ENCODE peak calls at places on chromosomes 13 and 19, in seven cellular contexts. One of them, this sample, is unnamed.

GRCh38 chr19:43290568-43291359 is 21.4 kb upstream of the PSG9 start:
- DNase-seq in CD8-positive, alpha-beta memory T cell: no peak
- DNase-seq in activated CD8-positive, alpha-beta memory T cell treated with anti-CD3 and anti-CD28 coated beads for 4 hours: no peak
- DNase-seq in kidney tubule cell: peak; percentile 7
- DNase-seq in SK-N-DZ: no peak
- DNase-seq in left ventricle myocardium inferior: no peak
- DNase-seq in H9: no peak
- DNase-seq in this sample: no peak

GRCh38 chr19:55096061-55096701 is 20.5 kb downstream of the EPS8L1 start:
- DNase-seq in left ventricle myocardium inferior: no peak
- DNase-seq in CD8-positive, alpha-beta memory T cell: no peak
- DNase-seq in SK-N-DZ: no peak
- DNase-seq in H9: peak; percentile 57
- DNase-seq in activated CD8-positive, alpha-beta memory T cell treated with anti-CD3 and anti-CD28 coated beads for 4 hours: no peak
- DNase-seq in kidney tubule cell: no peak
- DNase-seq in this sample: no peak

GRCh38 chr13:60453490-60453889 is 56.5 kb downstream of the TDRD3 start:
- DNase-seq in kidney tubule cell: peak; percentile 78
- DNase-seq in CD8-positive, alpha-beta memory T cell: no peak
- DNase-seq in activated CD8-positive, alpha-beta memory T cell treated with anti-CD3 and anti-CD28 coated beads for 4 hours: no peak
- DNase-seq in SK-N-DZ: no peak
- DNase-seq in H9: no peak
- DNase-seq in left ventricle myocardium inferior: no peak
- DNase-seq in this sample: no peak

GRCh38 chr19:3135961-3136683 is at the start of gene GNA15:
- DNase-seq in kidney tubule cell: no peak
- DNase-seq in CD8-positive, alpha-beta memory T cell: peak; percentile 52
- DNase-seq in SK-N-DZ: no peak
- DNase-seq in H9: no peak
- DNase-seq in left ventricle myocardium inferior: no peak
- DNase-seq in activated CD8-positive, alpha-beta memory T cell treated with anti-CD3 and anti-CD28 coated beads for 4 hours: no peak
- DNase-seq in this sample: no peak

GRCh38 chr13:31115616-31116015 is 46.1 kb downstream of the HSPH1 start:
- DNase-seq in CD8-positive, alpha-beta memory T cell: no peak
- DNase-seq in left ventricle myocardium inferior: no peak
- DNase-seq in H9: peak; percentile 16
- DNase-seq in kidney tubule cell: no peak
- DNase-seq in activated CD8-positive, alpha-beta memory T cell treated with anti-CD3 and anti-CD28 coated beads for 4 hours: no peak
- DNase-seq in SK-N-DZ: no peak
- DNase-seq in this sample: no peak

GRCh38 chr19:16386619-16387240 is 62.1 kb downstream of the KLF2 start:
- DNase-seq in kidney tubule cell: peak; percentile 49
- DNase-seq in activated CD8-positive, alpha-beta memory T cell treated with anti-CD3 and anti-CD28 coated beads for 4 hours: no peak
- DNase-seq in SK-N-DZ: peak; percentile 21
- DNase-seq in H9: peak; percentile 71
- DNase-seq in left ventricle myocardium inferior: peak; percentile 33
- DNase-seq in CD8-positive, alpha-beta memory T cell: peak; percentile 39
- DNase-seq in this sample: no peak

GRCh38 chr13:28763887-28764286 is 45.1 kb upstream of the SLC46A3 start:
- DNase-seq in kidney tubule cell: no peak
- DNase-seq in H9: no peak
- DNase-seq in SK-N-DZ: no peak
- DNase-seq in CD8-positive, alpha-beta memory T cell: no peak
- DNase-seq in left ventricle myocardium inferior: no peak
- DNase-seq in activated CD8-positive, alpha-beta memory T cell treated with anti-CD3 and anti-CD28 coated beads for 4 hours: no peak
- DNase-seq in this sample: no peak

GRCh38 chr19:37506387-37507166 is at the start of gene ZNF793:
- DNase-seq in left ventricle myocardium inferior: peak; percentile 85
- DNase-seq in SK-N-DZ: peak; percentile 88
- DNase-seq in activated CD8-positive, alpha-beta memory T cell treated with anti-CD3 and anti-CD28 coated beads for 4 hours: peak; percentile 71
- DNase-seq in CD8-positive, alpha-beta memory T cell: peak; percentile 73
- DNase-seq in kidney tubule cell: peak; percentile 87
- DNase-seq in H9: peak; percentile 87
- DNase-seq in this sample: peak; percentile 15

GRCh38 chr13:114157869-114158495 is 21.1 kb upstream of the CFAP97D2 start:
- DNase-seq in H9: no peak
- DNase-seq in left ventricle myocardium inferior: no peak
- DNase-seq in kidney tubule cell: no peak
- DNase-seq in SK-N-DZ: no peak
- DNase-seq in CD8-positive, alpha-beta memory T cell: no peak
- DNase-seq in activated CD8-positive, alpha-beta memory T cell treated with anti-CD3 and anti-CD28 coated beads for 4 hours: no peak
- DNase-seq in this sample: no peak

GRCh38 chr19:31555634-31556215 is 206.5 kb upstream of the TSHZ3 start:
- DNase-seq in SK-N-DZ: no peak
- DNase-seq in H9: no peak
- DNase-seq in CD8-positive, alpha-beta memory T cell: no peak
- DNase-seq in activated CD8-positive, alpha-beta memory T cell treated with anti-CD3 and anti-CD28 coated beads for 4 hours: no peak
- DNase-seq in kidney tubule cell: no peak
- DNase-seq in left ventricle myocardium inferior: no peak
- DNase-seq in this sample: no peak

GRCh38 chr19:2391118-2391725 is 31.2 kb downstream of the TMPRSS9 start:
- DNase-seq in activated CD8-positive, alpha-beta memory T cell treated with anti-CD3 and anti-CD28 coated beads for 4 hours: no peak
- DNase-seq in H9: no peak
- DNase-seq in CD8-positive, alpha-beta memory T cell: peak; percentile 6
- DNase-seq in kidney tubule cell: peak; percentile 71
- DNase-seq in left ventricle myocardium inferior: no peak
- DNase-seq in SK-N-DZ: peak; percentile 70
- DNase-seq in this sample: no peak

GRCh38 chr19:50519006-50519575 is 5.4 kb upstream of the ASPDH start:
- DNase-seq in left ventricle myocardium inferior: no peak
- DNase-seq in kidney tubule cell: no peak
- DNase-seq in SK-N-DZ: no peak
- DNase-seq in activated CD8-positive, alpha-beta memory T cell treated with anti-CD3 and anti-CD28 coated beads for 4 hours: no peak
- DNase-seq in CD8-positive, alpha-beta memory T cell: no peak
- DNase-seq in H9: no peak
- DNase-seq in this sample: no peak

GRCh38 chr19:17737690-17738153 is 13.6 kb upstream of the FCHO1 start:
- DNase-seq in SK-N-DZ: no peak
- DNase-seq in CD8-positive, alpha-beta memory T cell: no peak
- DNase-seq in left ventricle myocardium inferior: no peak
- DNase-seq in kidney tubule cell: peak; percentile 60
- DNase-seq in H9: no peak
- DNase-seq in activated CD8-positive, alpha-beta memory T cell treated with anti-CD3 and anti-CD28 coated beads for 4 hours: no peak
- DNase-seq in this sample: no peak

GRCh38 chr13:27425151-27425917 is 915 bp downstream of the GTF3A start:
- DNase-seq in CD8-positive, alpha-beta memory T cell: no peak
- DNase-seq in activated CD8-positive, alpha-beta memory T cell treated with anti-CD3 and anti-CD28 coated beads for 4 hours: no peak
- DNase-seq in H9: no peak
- DNase-seq in left ventricle myocardium inferior: no peak
- DNase-seq in SK-N-DZ: no peak
- DNase-seq in kidney tubule cell: peak; percentile 44
- DNase-seq in this sample: no peak

GRCh38 chr19:38727868-38728660 is 16.2 kb downstream of the CAPN12 start:
- DNase-seq in kidney tubule cell: no peak
- DNase-seq in CD8-positive, alpha-beta memory T cell: no peak
- DNase-seq in H9: no peak
- DNase-seq in left ventricle myocardium inferior: peak; percentile 50
- DNase-seq in SK-N-DZ: no peak
- DNase-seq in activated CD8-positive, alpha-beta memory T cell treated with anti-CD3 and anti-CD28 coated beads for 4 hours: no peak
- DNase-seq in this sample: no peak

GRCh38 chr19:591099-591958 is 1.6 kb downstream of the HCN2 start:
- DNase-seq in H9: no peak
- DNase-seq in SK-N-DZ: no peak
- DNase-seq in left ventricle myocardium inferior: no peak
- DNase-seq in kidney tubule cell: no peak
- DNase-seq in activated CD8-positive, alpha-beta memory T cell treated with anti-CD3 and anti-CD28 coated beads for 4 hours: no peak
- DNase-seq in CD8-positive, alpha-beta memory T cell: no peak
- DNase-seq in this sample: no peak

GRCh38 chr13:110379905-110380341 is 72.8 kb downstream of the COL4A2 start:
- DNase-seq in left ventricle myocardium inferior: no peak
- DNase-seq in SK-N-DZ: no peak
- DNase-seq in H9: peak; percentile 58
- DNase-seq in kidney tubule cell: no peak
- DNase-seq in CD8-positive, alpha-beta memory T cell: no peak
- DNase-seq in activated CD8-positive, alpha-beta memory T cell treated with anti-CD3 and anti-CD28 coated beads for 4 hours: no peak
- DNase-seq in this sample: no peak

GRCh38 chr13:28805193-28805819 is 14.8 kb upstream of the MTUS2 start:
- DNase-seq in SK-N-DZ: no peak
- DNase-seq in H9: peak; percentile 65
- DNase-seq in left ventricle myocardium inferior: peak; percentile 23
- DNase-seq in activated CD8-positive, alpha-beta memory T cell treated with anti-CD3 and anti-CD28 coated beads for 4 hours: no peak
- DNase-seq in kidney tubule cell: peak; percentile 10
- DNase-seq in CD8-positive, alpha-beta memory T cell: no peak
- DNase-seq in this sample: no peak

This sample was measured in esophagus squamous epithelium.